ENCODE peak calls at places on chromosome 3, in eight cellular contexts. M is foreskin fibroblast; H is HT1080; L is stimulated activated CD4-positive, alpha-beta T cell treated with anti-CD3 and anti-CD28 coated beads, Interleukin-2, amount 100 ng/mL, for 48 hours; R is breast epithelium; A is anterior cingulate cortex; T is NCI-H1105 treated with DMSO at 0.1 percent for 48 hours; Z is cardiac fibroblast. X is an unnamed sample.
A peak's percentile ranks its signal among the peaks of the same experiment; 100 is the strongest.

GRCh38 chr3:175240928-175241327 is 381.8 kb downstream of the NAALADL2 start:
- DNase-seq in M (no peak), H (no peak), L (no peak), R (no peak), A (no peak), T (no peak), Z (no peak), X (no peak)

GRCh38 chr3:9583371-9583770 is 29.7 kb upstream of the LHFPL4 start:
- DNase-seq in M (no peak), H (no peak), L (no peak), R (no peak), A (no peak), T (no peak), Z (no peak), X (no peak)

GRCh38 chr3:3772920-3773319 is 26.3 kb upstream of the LRRN1 start:
- DNase-seq in M (no peak), H (no peak), L (no peak), R (no peak), A (peak; percentile 21), T (peak; percentile 19), Z (no peak), X (no peak)

GRCh38 chr3:8851703-8852102 is 82.3 kb upstream of the OXTR start:
- DNase-seq in M (peak; percentile 88), H (peak; percentile 65), L (no peak), R (no peak), A (no peak), T (no peak), Z (peak; percentile 17), X (no peak)

GRCh38 chr3:46628980-46629379 is 16.7 kb downstream of the FAM240A start:
- DNase-seq in M (peak; percentile 56), H (no peak), L (no peak), R (no peak), A (peak; percentile 12), T (no peak), Z (peak; percentile 12), X (no peak)

GRCh38 chr3:18618723-18619122 is 193.6 kb upstream of the SATB1 start:
- DNase-seq in M (no peak), H (no peak), L (no peak), R (no peak), A (no peak), T (no peak), Z (no peak), X (no peak)

GRCh38 chr3:48409291-48410201 is 20.3 kb downstream of the PLXNB1 start:
- DNase-seq in M (no peak), H (no peak), L (no peak), R (peak; percentile 16), A (no peak), T (no peak), Z (no peak), X (no peak)

GRCh38 chr3:58074997-58075396 is 66.8 kb downstream of the FLNB start:
- DNase-seq in M (no peak), H (no peak), L (no peak), R (no peak), A (no peak), T (no peak), Z (no peak), X (no peak)

GRCh38 chr3:38006031-38006430 is 15.4 kb downstream of the VILL start:
- DNase-seq in M (no peak), H (no peak), L (no peak), R (no peak), A (no peak), T (no peak), Z (no peak), X (no peak)

X was measured in NCI-H446.